ENCODE peak calls at places on chromosomes 1 and 21, in six cellular contexts. Z, B, P, U, J and V are unnamed samples.

GRCh38 chr1:19828546-19828945 is 13.5 kb upstream of the RNF186 start:
- DNase-seq in J (no peak), P (no peak), Z (no peak), B (no peak), U (no peak), V (peak)

GRCh38 chr1:7915826-7916225 is 24.8 kb downstream of the TNFRSF9 start:
- DNase-seq in B (no peak), P (no peak), U (no peak), J (no peak), Z (no peak), V (no peak)

GRCh38 chr1:224510880-224511645 is 76.5 kb upstream of the WDR26 start:
- DNase-seq in P (no peak), B (no peak), J (peak), Z (peak), U (no peak), V (no peak)

GRCh38 chr21:26570203-26570602 is 2.9 kb downstream of the CYYR1 start:
- DNase-seq in P (no peak), B (no peak), U (no peak), Z (no peak), J (no peak), V (no peak)

GRCh38 chr1:206836111-206836510 is 29.3 kb upstream of the IL20 start:
- DNase-seq in J (peak), U (no peak), Z (no peak), P (no peak), B (no peak), V (no peak)

GRCh38 chr1:21355956-21356355 is 65.7 kb upstream of the ECE1 start:
- DNase-seq in P (no peak), B (no peak), U (no peak), Z (no peak), J (no peak), V (no peak)

GRCh38 chr1:20900056-20900455 is 112.9 kb upstream of the HP1BP3 start:
- DNase-seq in Z (no peak), P (no peak), B (no peak), J (no peak), U (no peak), V (no peak)

GRCh38 chr1:167246971-167247370 is 26.3 kb downstream of the POU2F1 start:
- DNase-seq in J (no peak), P (no peak), U (no peak), Z (no peak), B (no peak), V (no peak)

GRCh38 chr1:80101159-80101558 is 1094.6 kb upstream of the ADGRL4 start:
- DNase-seq in B (no peak), P (no peak), J (no peak), Z (no peak), U (no peak), V (no peak)

GRCh38 chr1:67020304-67020703 is 33.6 kb downstream of the SLC35D1 start:
- DNase-seq in P (no peak), U (no peak), J (no peak), Z (no peak), B (no peak), V (no peak)